ENCODE peak calls at places on chromosomes 4 and X, in five cellular contexts. G, N, R, E and Q are unnamed samples.

GRCh38 chrX:21996872-21997271 is 35.3 kb upstream of the PHEX start:
- DNase-seq in E (no peak), R (no peak), N (peak; percentile 17), G (no peak), Q (no peak)

GRCh38 chrX:22538581-22538980 is 265.9 kb downstream of the CBLL2 start:
- DNase-seq in G (no peak), E (no peak), R (no peak), N (no peak), Q (no peak)

GRCh38 chr4:80989921-80990544 is 40.5 kb upstream of the BMP3 start:
- DNase-seq in E (peak; percentile 26), G (peak; percentile 5), R (no peak), N (peak; percentile 40), Q (peak; percentile 4)

GRCh38 chr4:53089940-53090729 is 228.0 kb downstream of the RASL11B start:
- DNase-seq in R (no peak), E (no peak), G (no peak), N (no peak), Q (no peak)

GRCh38 chr4:130203571-130203970 is 1107.6 kb downstream of the C4orf33 start:
- DNase-seq in R (no peak), N (no peak), E (no peak), G (no peak), Q (no peak)

GRCh38 chr4:105426187-105426897 is 47.5 kb downstream of the PPA2 start:
- DNase-seq in N (no peak), E (no peak), R (no peak), G (no peak), Q (no peak)

GRCh38 chr4:124097447-124097846 is 615.1 kb downstream of the ANKRD50 start:
- DNase-seq in N (peak; percentile 1), E (no peak), G (no peak), R (no peak), Q (no peak)

GRCh38 chr4:3739577-3739976 is 26.6 kb upstream of the ADRA2C start:
- DNase-seq in E (no peak), G (no peak), N (no peak), R (no peak), Q (no peak)

GRCh38 chr4:26687728-26688127 is 103.8 kb downstream of the TBC1D19 start:
- DNase-seq in G (no peak), N (no peak), R (no peak), E (no peak), Q (no peak)

GRCh38 chr4:73599182-73599581 is 21.1 kb downstream of the RASSF6 start:
- DNase-seq in G (no peak), N (peak; percentile 95), R (no peak), E (no peak), Q (no peak)

GRCh38 chrX:106939566-106939965 is 19.4 kb downstream of the CLDN2 start:
- DNase-seq in N (no peak), E (no peak), G (no peak), R (no peak), Q (no peak)

GRCh38 chrX:51459125-51459524 is 37.3 kb downstream of the NUDT11 start:
- DNase-seq in N (peak; percentile 3), R (no peak), E (no peak), G (no peak), Q (no peak)

GRCh38 chrX:106891762-106892161 is 11.4 kb downstream of the RIPPLY1 start:
- DNase-seq in R (no peak), E (no peak), N (no peak), G (no peak), Q (no peak)

GRCh38 chrX:154648931-154649863 is 4.2 kb downstream of the CTAG2 start:
- DNase-seq in N (no peak), R (no peak), E (no peak), G (no peak), Q (no peak)

GRCh38 chrX:46762963-46763362 is 4.0 kb upstream of the SLC9A7 start:
- DNase-seq in G (no peak), N (no peak), E (no peak), R (no peak), Q (no peak)

GRCh38 chr4:4968161-4968757 is 51.0 kb downstream of the CYTL1 start:
- DNase-seq in R (no peak), N (no peak), G (no peak), E (no peak), Q (no peak)

GRCh38 chr4:80215449-80216052 is 18.2 kb downstream of the PRDM8 start:
- DNase-seq in N (peak; percentile 1), G (no peak), E (no peak), R (no peak), Q (no peak)

GRCh38 chr4:7614350-7614949 is 179.7 kb upstream of the PSAPL1 start:
- DNase-seq in E (no peak), R (no peak), N (no peak), G (no peak), Q (no peak)

DNA sequence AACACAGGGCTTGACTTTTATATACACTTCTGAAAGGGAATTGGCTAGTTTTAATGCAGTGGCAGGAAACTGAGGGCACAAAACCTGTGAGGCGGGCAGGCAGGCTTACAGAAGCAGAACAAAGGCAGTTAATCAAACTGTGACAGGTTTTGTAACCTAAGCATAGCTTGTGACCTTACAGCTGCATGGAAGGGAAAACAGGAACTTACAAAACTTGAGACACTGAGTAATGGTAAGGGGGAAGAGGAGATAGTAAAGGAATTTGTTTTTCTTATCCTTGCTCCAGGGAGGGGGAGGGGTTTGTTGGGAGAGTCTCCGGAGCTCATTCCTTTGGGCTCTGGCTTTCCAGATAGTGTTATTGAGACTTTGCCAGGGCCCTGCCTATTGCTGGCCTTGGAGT is 55.6 kb downstream of the SLITRK4 start:
- DNase-seq in R (no peak), N (no peak), G (no peak), E (no peak), Q (no peak)
- TF ChIP-seq TAF1 in R (no peak), N (no peak), G (no peak), E (no peak), Q (no peak)

GRCh38 chr4:6020633-6021032 is 2.4 kb upstream of the C4orf50 start:
- DNase-seq in R (no peak), N (no peak), E (no peak), G (no peak), Q (no peak)
- TF ChIP-seq TAF1 in R (no peak), N (no peak), E (no peak), G (no peak), Q (no peak)

DNA sequence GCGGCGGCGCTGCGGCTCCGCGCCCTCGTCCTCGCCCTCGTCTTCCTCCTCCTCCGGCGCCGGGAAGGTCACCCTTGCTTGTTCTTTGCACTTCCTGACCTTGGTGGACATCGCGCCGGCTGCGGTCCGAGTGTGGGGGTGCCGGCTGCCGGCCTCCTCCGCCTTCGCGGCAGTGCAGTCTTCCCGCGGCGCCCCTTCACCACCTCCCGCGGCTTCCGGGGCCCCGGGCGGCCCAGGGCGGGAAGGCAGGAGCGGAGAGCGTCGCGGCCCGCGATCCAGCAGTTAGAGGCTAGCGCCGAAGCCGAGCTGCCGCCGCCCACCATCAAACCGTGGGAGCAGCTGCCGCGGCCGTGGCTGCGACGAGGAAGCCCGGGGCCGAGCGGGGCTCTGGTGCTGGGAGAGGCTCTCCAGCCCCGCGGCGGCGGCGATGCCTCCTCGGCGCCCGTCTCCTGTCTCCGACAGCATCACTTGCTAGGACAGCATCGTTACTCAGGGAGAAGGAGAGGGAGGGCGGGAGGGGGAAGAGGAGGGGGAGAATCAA is at the start of gene TRPC3:
- DNase-seq in N (no peak), G (peak; percentile 69), E (no peak), R (no peak), Q (peak; percentile 30)
- TF ChIP-seq TAF1 in N (no peak), G (no peak), E (no peak), R (no peak), Q (no peak)

DNA sequence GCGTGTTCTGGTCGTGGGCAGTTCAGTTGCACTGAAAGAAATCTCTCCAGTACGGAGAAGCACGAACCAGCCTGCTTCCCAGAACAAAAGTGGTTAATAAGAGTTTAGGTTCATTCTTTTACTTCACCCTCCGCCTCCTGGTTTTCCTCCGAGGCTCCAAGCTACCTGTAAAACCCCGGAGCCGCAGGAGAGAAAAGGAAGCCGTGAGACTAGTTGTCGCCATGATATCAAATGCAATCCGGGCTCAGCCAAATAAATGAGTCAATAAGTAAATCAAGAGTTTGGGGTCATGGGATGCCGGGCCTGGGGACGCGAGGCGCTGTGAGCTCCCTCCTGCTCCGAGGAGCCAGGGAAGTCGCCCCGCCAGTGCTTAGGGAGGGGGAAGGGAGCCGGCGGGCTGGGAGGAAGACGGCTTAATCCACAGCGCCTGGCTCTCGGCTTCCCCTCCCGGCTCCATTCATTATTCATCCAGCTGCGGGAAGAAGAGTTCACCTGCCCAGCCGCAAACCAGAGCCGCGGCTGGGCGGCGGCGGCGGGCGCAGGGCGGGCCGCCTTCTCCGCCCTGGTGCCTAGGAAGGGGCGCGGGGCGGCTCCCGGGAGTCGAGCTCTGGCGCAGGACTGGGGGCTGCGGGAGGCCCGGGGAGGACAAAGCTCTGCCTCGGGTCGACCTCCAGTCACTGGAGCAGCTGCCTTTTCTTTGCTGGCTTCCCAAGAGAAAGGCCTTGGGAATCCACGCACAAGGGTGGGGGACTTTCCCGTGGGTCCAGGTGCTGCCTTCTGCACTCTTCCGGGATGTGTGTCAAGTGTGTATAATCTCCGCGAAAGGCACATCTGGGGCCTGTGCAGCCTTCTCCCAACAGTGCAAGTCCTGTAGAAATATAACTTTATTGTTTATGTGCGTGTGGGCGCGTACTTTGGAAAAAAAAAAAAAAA is 1.7 kb downstream of the FRAS1 start:
- DNase-seq in N (peak; percentile 19), E (no peak), R (no peak), G (peak; percentile 72), Q (no peak)
- TF ChIP-seq TAF1 in N (no peak), E (no peak), R (no peak), G (peak; percentile 28), Q (no peak)

GRCh38 chrX:152896450-152896849 is 1.4 kb upstream of the ZNF185 start:
- DNase-seq in G (no peak), E (no peak), R (no peak), N (no peak), Q (no peak)

GRCh38 chrX:152895724-152896420 is 2.0 kb upstream of the ZNF185 start:
- DNase-seq in E (no peak), N (no peak), G (no peak), R (no peak), Q (no peak)

GRCh38 chrX:152893631-152894610 is 3.9 kb upstream of the ZNF185 start:
- DNase-seq in N (no peak), G (no peak), E (no peak), R (no peak), Q (no peak)

GRCh38 chrX:152892999-152893605 is 4.8 kb upstream of the ZNF185 start:
- DNase-seq in E (no peak), G (no peak), N (no peak), R (no peak), Q (no peak)

GRCh38 chrX:152895121-152895520 is 2.7 kb upstream of the ZNF185 start:
- DNase-seq in R (no peak), E (no peak), N (no peak), G (no peak), Q (no peak)
- TF ChIP-seq TAF1 in R (no peak), E (no peak), N (no peak), G (no peak), Q (no peak)

DNA sequence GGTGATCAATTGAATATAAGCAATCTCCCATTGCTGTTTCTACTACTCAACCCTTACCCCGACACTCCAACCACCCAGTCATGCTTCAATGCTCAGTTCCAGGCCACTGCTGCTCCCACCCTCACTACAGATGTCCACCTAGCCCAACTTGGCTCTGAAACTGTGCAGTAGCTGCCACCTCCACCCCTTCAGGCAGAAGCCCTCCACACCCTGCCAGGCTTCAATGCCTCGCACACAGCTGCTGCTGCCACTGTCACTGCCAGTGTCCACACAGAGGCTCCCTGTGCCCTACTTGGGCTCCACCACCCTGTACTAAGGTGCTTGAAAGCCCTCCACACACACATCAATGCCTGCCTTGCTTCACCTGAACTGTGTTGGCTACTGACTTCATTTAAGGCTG is 34.6 kb downstream of the LAMTOR3 start:
- DNase-seq in G (no peak), R (no peak), N (no peak), E (peak; percentile 32), Q (no peak)
- TF ChIP-seq TAF1 in G (no peak), R (no peak), N (no peak), E (no peak), Q (no peak)